ENCODE peak calls at places on chromosomes 12 and 14, in five cellular contexts. G, J, I, B and D are unnamed samples.

GRCh38 chr12:32125455-32126084 is 18.9 kb downstream of the BICD1 start:
- DNase-seq in G (no peak), B (no peak), J (no peak), I (no peak), D (no peak)

GRCh38 chr14:104096318-104096717 is 10.8 kb downstream of the ASPG start:
- DNase-seq in J (no peak), G (no peak), I (no peak), B (no peak), D (no peak)

GRCh38 chr14:76426161-76426696 is 50.3 kb downstream of the ESRRB start:
- DNase-seq in G (no peak), B (peak), I (peak), J (no peak), D (no peak)

GRCh38 chr12:28998662-28999120 is 150.4 kb upstream of the FAR2 start:
- DNase-seq in B (no peak), I (no peak), G (peak), J (peak), D (no peak)

GRCh38 chr12:121858662-121859572 is at the start of gene HPD:
- DNase-seq in B (no peak), I (no peak), J (peak), G (no peak), D (no peak)

GRCh38 chr12:55720894-55721444 is 776 bp downstream of the RDH5 start:
- DNase-seq in G (peak), J (peak), B (no peak), I (peak), D (no peak)

GRCh38 chr12:130137141-130138018 is 24.9 kb upstream of the FZD10 start:
- DNase-seq in G (no peak), I (no peak), J (no peak), B (no peak), D (no peak)

GRCh38 chr14:38129705-38130104 is 78.0 kb upstream of the SSTR1 start:
- DNase-seq in G (no peak), B (no peak), J (no peak), I (no peak), D (no peak)

GRCh38 chr14:41607119-41607785 is 576 bp downstream of the LRFN5 start:
- DNase-seq in J (no peak), G (no peak), B (no peak), I (no peak), D (no peak)

GRCh38 chr12:85814116-85814515 is 22.1 kb downstream of the RASSF9 start:
- DNase-seq in I (no peak), B (no peak), J (no peak), G (no peak), D (no peak)

GRCh38 chr12:75086086-75087038 is 123.3 kb downstream of the KCNC2 start:
- DNase-seq in I (no peak), G (no peak), B (no peak), J (no peak), D (no peak)

GRCh38 chr14:22476005-22476751 is 112.8 kb downstream of the DAD1 start:
- DNase-seq in B (no peak), J (no peak), G (no peak), I (no peak), D (no peak)

DNA sequence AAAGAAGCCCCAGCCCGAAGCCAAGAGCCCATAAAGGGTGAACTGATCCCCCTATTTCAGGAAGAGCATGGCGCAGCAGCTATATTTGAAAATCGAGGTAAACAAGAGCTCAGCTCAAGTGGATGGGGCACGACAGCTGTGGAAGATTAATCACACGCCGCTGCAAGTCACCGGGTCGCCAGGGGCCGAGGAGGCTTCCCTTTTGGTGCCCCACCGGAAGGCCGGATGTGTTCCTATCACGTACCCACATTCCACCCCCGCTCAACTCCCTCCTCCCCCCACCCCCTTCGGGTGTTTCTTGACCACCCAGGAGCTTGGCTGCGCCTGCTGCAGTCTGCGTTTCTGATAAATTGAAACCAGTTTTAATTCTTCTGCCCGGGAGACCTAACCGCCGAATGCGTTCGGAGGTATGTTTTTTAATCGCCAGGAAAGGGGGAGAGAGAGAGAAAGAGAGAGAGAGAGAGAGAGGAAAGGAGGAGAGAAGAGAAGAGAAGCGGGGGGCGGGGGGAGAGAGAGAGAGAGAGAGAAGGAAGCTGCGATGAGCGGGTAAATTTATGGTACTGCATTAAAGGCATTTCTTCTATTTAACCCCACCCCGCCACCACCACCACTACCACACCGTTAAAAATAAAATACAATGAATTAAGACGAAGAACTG is 1.8 kb downstream of the SLC8A3 start:
- DNase-seq in G (peak), B (no peak), J (no peak), I (no peak), D (no peak)
- TF ChIP-seq MAX in G (no peak), B (no peak), J (no peak), I (no peak), D (no peak)

GRCh38 chr14:100522616-100523021 is 64.6 kb downstream of the BEGAIN start:
- DNase-seq in I (no peak), J (no peak), B (no peak), G (no peak), D (no peak)
- TF ChIP-seq REST in I (no peak), J (no peak), B (no peak), G (no peak), D (no peak)

GRCh38 chr12:72081787-72082186 is 143.1 kb downstream of the TPH2 start:
- DNase-seq in G (no peak), B (no peak), I (no peak), J (no peak), D (no peak)

GRCh38 chr12:72077111-72077820 is 138.6 kb downstream of the TPH2 start:
- DNase-seq in J (no peak), I (no peak), G (no peak), B (no peak), D (no peak)

GRCh38 chr12:72084061-72084460 is 145.4 kb downstream of the TPH2 start:
- DNase-seq in J (no peak), G (no peak), B (no peak), I (no peak), D (no peak)

GRCh38 chr12:72083096-72083825 is 144.6 kb downstream of the TPH2 start:
- DNase-seq in B (no peak), I (no peak), J (no peak), G (no peak), D (no peak)
- H2AFZ ChIP-seq in B (no peak), I (no peak), J (no peak), G (no peak), D (no peak)

GRCh38 chr14:70239802-70240201 is 51.1 kb upstream of the SLC8A3 start:
- DNase-seq in B (no peak), I (no peak), G (no peak), J (no peak), D (peak)

GRCh38 chr14:70234066-70234950 is 45.6 kb upstream of the SLC8A3 start:
- DNase-seq in I (no peak), B (no peak), J (no peak), G (no peak), D (no peak)

DNA sequence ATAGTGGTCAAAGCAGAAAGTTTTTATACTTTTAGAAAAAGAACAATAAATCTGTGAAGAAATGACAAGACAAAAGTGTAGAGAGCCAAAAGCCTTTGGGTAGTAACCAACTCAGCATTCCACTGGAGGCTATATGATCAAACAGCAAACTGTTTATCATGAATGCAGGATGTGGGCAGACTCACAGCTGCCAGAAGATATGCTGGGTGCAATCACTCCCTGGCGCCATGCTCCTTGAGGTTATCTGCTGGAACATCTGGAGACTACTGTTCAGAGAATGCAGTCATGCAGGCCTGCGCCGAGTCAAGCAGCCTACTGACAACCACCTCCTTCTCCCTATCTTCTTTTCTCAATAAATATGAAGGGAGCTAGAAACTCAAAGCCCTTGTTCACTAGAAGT is 49.0 kb upstream of the SLC8A3 start:
- DNase-seq in G (no peak), B (peak), I (no peak), J (no peak), D (no peak)
- TF ChIP-seq MAX in G (no peak), B (peak), I (no peak), J (no peak), D (no peak)